ENCODE peak calls at places on chromosome 18, in ten cellular contexts. I is prostate gland, G is heart right ventricle, H is ovary, L is lower lobe of right lung, N is body of pancreas, W is transverse colon, F is neural progenitor cell, Q is HepG2, M is Caco-2. E is an unnamed sample.

GRCh38 chr18:59763541-59764136 is 66.4 kb upstream of the CCBE1 start:
- DNase-seq in I (no peak), G (no peak), H (no peak), L (no peak), N (no peak), W (no peak), F (no peak), Q (no peak), M (no peak), E (no peak)

GRCh38 chr18:63128242-63128967 is 191.2 kb downstream of the BCL2 start:
- DNase-seq in I (no peak), G (no peak), H (no peak), L (no peak), N (no peak), W (no peak), F (no peak), Q (no peak), M (no peak), E (no peak)

GRCh38 chr18:64167408-64167807 is 18.5 kb upstream of the LINC00305 start:
- DNase-seq in I (no peak), G (no peak), H (no peak), L (no peak), N (no peak), W (no peak), F (no peak), Q (no peak), M (no peak), E (no peak)

GRCh38 chr18:62715829-62716678 is 713 bp downstream of the PHLPP1 start:
- DNase-seq in I (peak; percentile 38), G (peak; percentile 29), H (peak; percentile 42), L (peak; percentile 82), N (peak; percentile 65), W (peak; percentile 70), F (peak; percentile 74), Q (no peak), M (peak; percentile 35), E (peak; percentile 80)

GRCh38 chr18:36247036-36247435 is 50.5 kb upstream of the FHOD3 start:
- DNase-seq in I (no peak), G (no peak), H (no peak), L (no peak), N (no peak), W (no peak), F (no peak), Q (no peak), M (no peak), E (no peak)

GRCh38 chr18:25621144-25621543 is 269.2 kb upstream of the ZNF521 start:
- DNase-seq in I (no peak), G (no peak), H (no peak), L (no peak), N (no peak), W (no peak), F (no peak), Q (no peak), M (no peak), E (no peak)

GRCh38 chr18:25137133-25137472 is 214.9 kb downstream of the ZNF521 start:
- DNase-seq in I (no peak), G (no peak), H (no peak), L (no peak), N (no peak), W (no peak), F (no peak), Q (no peak), M (no peak), E (no peak)

GRCh38 chr18:623760-624620 is 27.2 kb downstream of the CLUL1 start:
- DNase-seq in I (peak; percentile 66), G (peak; percentile 62), H (peak; percentile 51), L (peak; percentile 68), N (peak; percentile 74), W (peak; percentile 72), F (peak; percentile 80), Q (peak; percentile 62), M (peak; percentile 71), E (no peak)

GRCh38 chr18:12474876-12475275 is 67.1 kb downstream of the PRELID3A start:
- DNase-seq in I (no peak), G (no peak), H (no peak), L (no peak), N (no peak), W (no peak), F (no peak), Q (no peak), M (no peak), E (no peak)

GRCh38 chr18:69774831-69775230 is 172.8 kb downstream of the CD226 start:
- DNase-seq in I (no peak), G (no peak), H (no peak), L (no peak), N (no peak), W (no peak), F (no peak), Q (no peak), M (no peak), E (no peak)

DNA sequence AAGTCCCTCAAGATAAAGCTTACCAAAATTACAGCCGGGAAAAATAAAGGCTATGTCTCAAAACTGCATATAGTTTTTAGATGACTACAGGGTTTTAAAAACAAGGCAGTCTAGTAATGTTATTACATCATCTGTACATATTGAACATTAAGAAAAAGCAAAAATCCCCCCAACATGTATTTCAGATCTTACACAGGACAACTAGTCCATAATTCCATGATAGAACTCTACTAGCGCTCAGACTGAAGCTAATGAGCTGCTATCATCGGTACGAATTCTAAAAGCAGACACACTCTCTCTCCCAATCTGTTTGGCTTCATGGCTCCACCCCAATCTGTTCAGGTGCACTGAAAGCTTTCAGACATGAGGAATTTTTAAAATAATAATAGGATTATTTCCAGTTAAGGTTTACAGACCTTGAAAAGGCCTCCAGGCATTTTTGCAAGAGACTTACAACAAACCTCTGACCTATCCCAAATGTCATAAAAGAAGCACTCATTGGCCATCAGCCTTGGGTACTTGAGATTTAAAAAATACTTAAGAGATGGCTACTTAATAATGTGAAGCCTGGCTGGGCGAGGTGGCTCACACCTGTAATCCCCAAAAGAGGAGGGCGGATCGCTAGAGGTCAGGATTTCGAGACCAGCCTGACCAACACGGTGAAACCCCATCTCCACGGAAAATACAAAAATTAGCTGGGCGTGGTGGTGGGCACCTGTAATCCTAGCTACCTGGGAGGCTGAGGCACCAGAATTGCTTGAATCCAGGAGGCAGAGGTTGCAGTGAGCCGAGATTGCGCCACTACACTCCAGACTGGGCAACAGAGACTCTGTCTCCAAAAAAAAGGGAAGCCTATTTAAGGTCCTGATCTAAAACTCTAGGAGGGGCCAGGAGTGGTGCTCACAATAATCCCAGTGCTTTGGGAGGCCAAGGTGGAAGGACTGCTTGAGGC is 2.0 kb downstream of the NPC1 start:
- DNase-seq in I (no peak), G (no peak), H (no peak), L (peak; percentile 58), N (no peak), W (no peak), F (no peak), Q (no peak), M (no peak), E (no peak)
- H3K4me1 ChIP-seq in I (no peaks in the 10 kb centered on the region), G (peaks cover 31% of the 10 kb centered on the region), H (no peaks in the 10 kb centered on the region), L (peaks cover 66% of the 10 kb centered on the region), N (peaks cover 32% of the 10 kb centered on the region), W (peaks cover 6% of the 10 kb centered on the region), F (peaks cover 33% of the 10 kb centered on the region), Q (peaks cover 78% of the 10 kb centered on the region), M (no peaks in the 10 kb centered on the region), E (peaks cover 6% of the 10 kb centered on the region)

GRCh38 chr18:44686156-44686555 is 5.5 kb downstream of the SETBP1 start:
- DNase-seq in I (no peak), G (no peak), H (no peak), L (no peak), N (no peak), W (no peak), F (no peak), Q (no peak), M (no peak), E (no peak)
- H3K27me3 ChIP-seq in I (no peaks in the 10 kb centered on the region), G (no peaks in the 10 kb centered on the region), H (no peaks in the 10 kb centered on the region), L (no peaks in the 10 kb centered on the region), N (no peaks in the 10 kb centered on the region), W (no peaks in the 10 kb centered on the region), F (no peaks in the 10 kb centered on the region), Q (peaks cover 3% of the 10 kb centered on the region), M (no peaks in the 10 kb centered on the region), E (no peaks in the 10 kb centered on the region)

GRCh38 chr18:77098554-77099174 is 33.9 kb downstream of the MBP start:
- DNase-seq in I (no peak), G (peak; percentile 46), H (no peak), L (no peak), N (no peak), W (no peak), F (no peak), Q (no peak), M (no peak), E (no peak)
- H3K36me3 ChIP-seq in I (no peaks in the 10 kb centered on the region), G (no peaks in the 10 kb centered on the region), H (no peaks in the 10 kb centered on the region), L (peaks cover 12% of the 10 kb centered on the region), N (no peaks in the 10 kb centered on the region), W (no peaks in the 10 kb centered on the region), F (no peaks in the 10 kb centered on the region), Q (no peaks in the 10 kb centered on the region), M (no peaks in the 10 kb centered on the region), E (no peaks in the 10 kb centered on the region)

DNA sequence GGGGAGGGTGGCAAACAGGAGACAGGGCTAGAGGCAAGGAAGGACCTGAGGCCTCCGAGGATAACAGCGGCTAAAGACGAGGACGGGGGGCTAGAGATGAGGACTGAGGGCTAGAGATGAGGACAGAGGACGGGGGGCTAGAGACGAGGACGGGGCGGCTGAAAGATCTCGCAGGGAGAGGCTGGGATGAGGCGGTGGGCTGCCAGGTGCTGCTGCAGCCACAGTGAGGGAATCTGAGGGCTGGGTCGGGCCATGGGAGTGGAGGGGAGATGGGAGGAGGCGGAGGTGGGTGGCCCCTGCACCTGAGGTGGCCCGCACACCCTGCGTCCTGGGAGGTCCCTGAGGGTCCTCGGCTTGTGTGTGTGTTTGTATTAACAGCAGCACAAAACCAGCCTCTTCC is 350.2 kb upstream of the SALL3 start:
- DNase-seq in I (no peak), G (no peak), H (no peak), L (no peak), N (no peak), W (no peak), F (no peak), Q (no peak), M (no peak), E (no peak)
- H3K4me1 ChIP-seq in I (no peaks in the 10 kb centered on the region), G (no peaks in the 10 kb centered on the region), H (no peaks in the 10 kb centered on the region), L (no peaks in the 10 kb centered on the region), N (no peaks in the 10 kb centered on the region), W (no peaks in the 10 kb centered on the region), F (peaks cover 7% of the 10 kb centered on the region), Q (no peaks in the 10 kb centered on the region), M (no peaks in the 10 kb centered on the region), E (no peaks in the 10 kb centered on the region)

DNA sequence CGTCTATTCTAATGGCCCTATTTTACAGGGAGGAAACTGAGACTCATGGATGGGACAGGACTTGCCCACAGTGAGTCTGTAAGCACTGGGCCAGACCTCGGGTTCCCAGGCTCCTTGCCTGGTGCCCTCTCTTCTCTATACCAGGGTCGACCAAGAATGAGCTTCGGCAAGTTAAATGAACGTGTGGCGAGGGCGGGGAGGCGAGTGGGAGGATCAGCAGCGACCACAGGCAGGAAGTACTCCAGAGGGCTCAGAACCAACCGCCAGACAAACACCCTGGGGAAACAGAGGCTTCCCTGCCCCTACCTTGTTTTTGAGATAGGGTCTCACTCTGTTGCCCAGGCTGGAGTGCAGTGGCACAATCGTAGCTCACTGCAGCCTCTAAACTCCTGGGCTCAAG is 177.7 kb upstream of the SMAD2 start:
- DNase-seq in I (no peak), G (no peak), H (no peak), L (no peak), N (no peak), W (no peak), F (no peak), Q (no peak), M (no peak), E (no peak)
- H3K27me3 ChIP-seq in I (no peaks in the 10 kb centered on the region), G (no peaks in the 10 kb centered on the region), H (no peaks in the 10 kb centered on the region), L (no peaks in the 10 kb centered on the region), N (no peaks in the 10 kb centered on the region), W (no peaks in the 10 kb centered on the region), F (no peaks in the 10 kb centered on the region), Q (peaks cover 2% of the 10 kb centered on the region), M (no peaks in the 10 kb centered on the region), E (no peaks in the 10 kb centered on the region)